ENCODE peak calls at places on chromosomes 6 and 20, in five cellular contexts. B, Y, C, N and H are unnamed samples.

GRCh38 chr6:166025149-166025898 is 142.3 kb downstream of the TBXT start:
- DNase-seq in C (no peak), N (no peak), Y (no peak), B (peak), H (no peak)

GRCh38 chr20:50192364-50193168 is 1.9 kb downstream of the CEBPB start:
- DNase-seq in Y (peak), N (peak), C (peak), B (peak), H (peak)

GRCh38 chr6:72461144-72461543 is 160.7 kb upstream of the KCNQ5 start:
- DNase-seq in C (no peak), Y (no peak), N (no peak), B (peak), H (peak)

GRCh38 chr6:42454428-42454791 is 2.7 kb upstream of the TRERF1 start:
- DNase-seq in B (no peak), N (no peak), C (no peak), Y (peak), H (no peak)

GRCh38 chr6:142378138-142378875 is 76.5 kb downstream of the ADGRG6 start:
- DNase-seq in N (no peak), C (peak), Y (no peak), B (peak), H (no peak)

GRCh38 chr20:5741089-5741488 is 9.1 kb upstream of the SHLD1 start:
- DNase-seq in Y (no peak), B (peak), C (no peak), N (no peak), H (no peak)

GRCh38 chr6:34726055-34726454 is 29.5 kb upstream of the ILRUN start:
- DNase-seq in B (no peak), C (no peak), Y (no peak), N (no peak), H (no peak)

GRCh38 chr6:15677822-15678221 is 15.0 kb upstream of the DTNBP1 start:
- DNase-seq in Y (no peak), N (no peak), C (no peak), B (no peak), H (no peak)

GRCh38 chr6:11653028-11653583 is 115.6 kb downstream of the TMEM170B start:
- DNase-seq in C (no peak), N (no peak), Y (no peak), B (peak), H (no peak)

GRCh38 chr20:9551808-9552550 is 37.6 kb downstream of the LAMP5 start:
- DNase-seq in N (no peak), C (no peak), B (no peak), Y (no peak), H (no peak)

GRCh38 chr20:59063358-59064213 is 21.0 kb upstream of the PRELID3B start:
- DNase-seq in N (no peak), Y (no peak), B (peak), C (no peak), H (no peak)

GRCh38 chr6:43878823-43879495 is 108.9 kb downstream of the VEGFA start:
- DNase-seq in Y (no peak), N (no peak), C (no peak), B (no peak), H (no peak)

GRCh38 chr20:58623579-58624473 is 27.3 kb upstream of the STX16 start:
- DNase-seq in N (no peak), Y (no peak), B (peak), C (no peak), H (no peak)

GRCh38 chr6:157909282-157909664 is 72.4 kb upstream of the SYNJ2 start:
- DNase-seq in C (no peak), N (no peak), B (no peak), Y (no peak), H (no peak)

GRCh38 chr6:151121900-151122299 is 117.9 kb upstream of the AKAP12 start:
- DNase-seq in B (no peak), C (no peak), N (no peak), Y (no peak), H (no peak)

GRCh38 chr6:30101939-30102700 is 10.8 kb downstream of the TRIM31 start:
- DNase-seq in Y (peak), B (peak), C (no peak), N (peak), H (peak)

GRCh38 chr20:46438156-46438750 is 31.8 kb upstream of the ELMO2 start:
- DNase-seq in B (peak), C (peak), N (no peak), Y (no peak), H (peak)

GRCh38 chr6:43923376-43924221 is 153.6 kb downstream of the VEGFA start:
- DNase-seq in C (no peak), B (peak), Y (no peak), N (no peak), H (no peak)

GRCh38 chr20:24442909-24443308 is 26.5 kb upstream of the SYNDIG1 start:
- DNase-seq in B (no peak), N (no peak), Y (no peak), C (no peak), H (no peak)

GRCh38 chr20:20555838-20556237 is 156.6 kb downstream of the RALGAPA2 start:
- DNase-seq in Y (no peak), N (no peak), C (no peak), B (no peak), H (no peak)

GRCh38 chr6:139679516-139680179 is 305.2 kb upstream of the CITED2 start:
- DNase-seq in B (peak), N (no peak), Y (no peak), C (no peak), H (no peak)

GRCh38 chr6:90458353-90459224 is 128.3 kb downstream of the MAP3K7 start:
- DNase-seq in B (no peak), Y (no peak), C (peak), N (peak), H (no peak)

GRCh38 chr20:15012551-15012950 is 675.1 kb upstream of the FLRT3 start:
- DNase-seq in Y (peak), N (no peak), B (no peak), C (no peak), H (no peak)

GRCh38 chr6:110492584-110492983 is 16.2 kb upstream of the SLC22A16 start:
- DNase-seq in Y (no peak), N (no peak), B (peak), C (no peak), H (no peak)